ENCODE peak calls at places on chromosomes 3 and 15, in seven cellular contexts. One of them, this sample, is unnamed.

GRCh38 chr3:35224571-35225280 is 414.6 kb upstream of the ARPP21 start:
- DNase-seq in stomach: no peak
- DNase-seq in suprapubic skin: no peak
- DNase-seq in endothelial cell: no peak
- DNase-seq in testis: no peak
- DNase-seq in AG04450: no peak
- DNase-seq in cardiac fibroblast: no peak
- DNase-seq in this sample: no peak

GRCh38 chr15:47566610-47567009 is 150.7 kb upstream of the SEMA6D start:
- DNase-seq in AG04450: no peak
- DNase-seq in suprapubic skin: no peak
- DNase-seq in testis: no peak
- DNase-seq in endothelial cell: no peak
- DNase-seq in stomach: no peak
- DNase-seq in cardiac fibroblast: no peak
- DNase-seq in this sample: no peak

GRCh38 chr15:89243046-89243690 is 611 bp upstream of the FANCI start:
- DNase-seq in suprapubic skin: no peak
- DNase-seq in cardiac fibroblast: peak; percentile 53
- DNase-seq in endothelial cell: no peak
- DNase-seq in AG04450: no peak
- DNase-seq in stomach: no peak
- DNase-seq in testis: no peak
- DNase-seq in this sample: no peak

GRCh38 chr3:48614044-48614443 is 4.6 kb upstream of the UQCRC1 start:
- DNase-seq in suprapubic skin: no peak
- DNase-seq in AG04450: peak; percentile 48
- DNase-seq in endothelial cell: no peak
- DNase-seq in cardiac fibroblast: peak; percentile 74
- DNase-seq in stomach: no peak
- DNase-seq in testis: no peak
- DNase-seq in this sample: no peak

GRCh38 chr3:46617941-46618340 is 5.6 kb downstream of the FAM240A start:
- DNase-seq in testis: no peak
- DNase-seq in endothelial cell: no peak
- DNase-seq in cardiac fibroblast: no peak
- DNase-seq in stomach: no peak
- DNase-seq in AG04450: no peak
- DNase-seq in suprapubic skin: no peak
- DNase-seq in this sample: peak; percentile 80

GRCh38 chr3:175002732-175003143 is 143.6 kb downstream of the NAALADL2 start:
- DNase-seq in cardiac fibroblast: peak; percentile 68
- DNase-seq in AG04450: peak; percentile 96
- DNase-seq in testis: no peak
- DNase-seq in stomach: no peak
- DNase-seq in endothelial cell: no peak
- DNase-seq in suprapubic skin: no peak
- DNase-seq in this sample: no peak

GRCh38 chr3:172808969-172809546 is 58.5 kb downstream of the ECT2 start:
- DNase-seq in testis: no peak
- DNase-seq in suprapubic skin: no peak
- DNase-seq in AG04450: peak; percentile 10
- DNase-seq in stomach: no peak
- DNase-seq in cardiac fibroblast: peak; percentile 78
- DNase-seq in endothelial cell: no peak
- DNase-seq in this sample: no peak

GRCh38 chr15:93028632-93029612 is 60.1 kb downstream of the RGMA start:
- DNase-seq in testis: peak; percentile 72
- DNase-seq in endothelial cell: no peak
- DNase-seq in suprapubic skin: peak; percentile 94
- DNase-seq in stomach: peak; percentile 88
- DNase-seq in AG04450: peak; percentile 77
- DNase-seq in cardiac fibroblast: peak; percentile 98
- DNase-seq in this sample: peak; percentile 75

GRCh38 chr3:128426128-128426921 is 40.4 kb downstream of the DNAJB8 start:
- DNase-seq in AG04450: no peak
- DNase-seq in suprapubic skin: no peak
- DNase-seq in testis: peak; percentile 41
- DNase-seq in stomach: peak; percentile 61
- DNase-seq in cardiac fibroblast: peak; percentile 27
- DNase-seq in endothelial cell: peak; percentile 84
- DNase-seq in this sample: no peak

GRCh38 chr3:191627064-191627463 is 166.1 kb downstream of the PYDC2 start:
- DNase-seq in cardiac fibroblast: no peak
- DNase-seq in suprapubic skin: no peak
- DNase-seq in AG04450: no peak
- DNase-seq in stomach: no peak
- DNase-seq in endothelial cell: no peak
- DNase-seq in testis: no peak
- DNase-seq in this sample: no peak

GRCh38 chr3:171061749-171062148 is 35.2 kb upstream of the SLC2A2 start:
- DNase-seq in stomach: no peak
- DNase-seq in AG04450: no peak
- DNase-seq in testis: no peak
- DNase-seq in endothelial cell: no peak
- DNase-seq in suprapubic skin: no peak
- DNase-seq in cardiac fibroblast: no peak
- DNase-seq in this sample: no peak

GRCh38 chr3:39250116-39250747 is 29.6 kb downstream of the CX3CR1 start:
- DNase-seq in endothelial cell: no peak
- DNase-seq in suprapubic skin: no peak
- DNase-seq in stomach: no peak
- DNase-seq in cardiac fibroblast: peak; percentile 2
- DNase-seq in AG04450: no peak
- DNase-seq in testis: no peak
- DNase-seq in this sample: peak; percentile 27

GRCh38 chr3:84165278-84165677 is 793.5 kb upstream of the CADM2 start:
- DNase-seq in endothelial cell: no peak
- DNase-seq in AG04450: no peak
- DNase-seq in stomach: no peak
- DNase-seq in cardiac fibroblast: no peak
- DNase-seq in testis: no peak
- DNase-seq in suprapubic skin: no peak
- DNase-seq in this sample: no peak

GRCh38 chr15:92878593-92879053 is 21.5 kb upstream of the CHD2 start:
- DNase-seq in AG04450: no peak
- DNase-seq in suprapubic skin: no peak
- DNase-seq in testis: peak; percentile 40
- DNase-seq in endothelial cell: no peak
- DNase-seq in cardiac fibroblast: no peak
- DNase-seq in stomach: no peak
- DNase-seq in this sample: no peak

GRCh38 chr15:30924353-30924752 is 20.6 kb downstream of the FAN1 start:
- DNase-seq in suprapubic skin: no peak
- DNase-seq in AG04450: peak; percentile 29
- DNase-seq in cardiac fibroblast: peak; percentile 49
- DNase-seq in testis: no peak
- DNase-seq in stomach: no peak
- DNase-seq in endothelial cell: no peak
- DNase-seq in this sample: no peak

GRCh38 chr3:188000361-188000861 is 153.5 kb upstream of the LPP start:
- DNase-seq in AG04450: no peak
- DNase-seq in endothelial cell: no peak
- DNase-seq in stomach: peak; percentile 44
- DNase-seq in cardiac fibroblast: no peak
- DNase-seq in suprapubic skin: no peak
- DNase-seq in testis: no peak
- DNase-seq in this sample: no peak

GRCh38 chr3:98705212-98705611 is 57.9 kb upstream of the ST3GAL6 start:
- DNase-seq in cardiac fibroblast: no peak
- DNase-seq in testis: no peak
- DNase-seq in endothelial cell: no peak
- DNase-seq in suprapubic skin: no peak
- DNase-seq in stomach: no peak
- DNase-seq in AG04450: peak; percentile 24
- DNase-seq in this sample: no peak

GRCh38 chr3:13479332-13479581 is 849 bp upstream of the HDAC11 start:
- DNase-seq in AG04450: no peak
- DNase-seq in testis: peak; percentile 52
- DNase-seq in cardiac fibroblast: peak; percentile 41
- DNase-seq in stomach: peak; percentile 52
- DNase-seq in endothelial cell: no peak
- DNase-seq in suprapubic skin: no peak
- DNase-seq in this sample: no peak

GRCh38 chr3:153927107-153927506 is 194.1 kb upstream of the ARHGEF26 start:
- DNase-seq in testis: peak; percentile 17
- DNase-seq in endothelial cell: no peak
- DNase-seq in suprapubic skin: no peak
- DNase-seq in stomach: no peak
- DNase-seq in cardiac fibroblast: peak; percentile 85
- DNase-seq in AG04450: peak; percentile 16
- DNase-seq in this sample: no peak

GRCh38 chr15:41650806-41651205 is 9.4 kb upstream of the MGA start:
- DNase-seq in suprapubic skin: no peak
- DNase-seq in cardiac fibroblast: no peak
- DNase-seq in stomach: no peak
- DNase-seq in AG04450: no peak
- DNase-seq in endothelial cell: no peak
- DNase-seq in testis: no peak
- DNase-seq in this sample: no peak

GRCh38 chr3:82030932-82031331 is 269.5 kb upstream of the GBE1 start:
- DNase-seq in endothelial cell: no peak
- DNase-seq in cardiac fibroblast: no peak
- DNase-seq in AG04450: no peak
- DNase-seq in testis: peak; percentile 81
- DNase-seq in suprapubic skin: no peak
- DNase-seq in stomach: no peak
- DNase-seq in this sample: no peak

GRCh38 chr15:40266828-40267304 is 16.0 kb downstream of the ANKRD63 start:
- DNase-seq in endothelial cell: no peak
- DNase-seq in AG04450: peak; percentile 57
- DNase-seq in cardiac fibroblast: peak; percentile 96
- DNase-seq in testis: no peak
- DNase-seq in suprapubic skin: no peak
- DNase-seq in stomach: peak; percentile 57
- DNase-seq in this sample: no peak

DNA sequence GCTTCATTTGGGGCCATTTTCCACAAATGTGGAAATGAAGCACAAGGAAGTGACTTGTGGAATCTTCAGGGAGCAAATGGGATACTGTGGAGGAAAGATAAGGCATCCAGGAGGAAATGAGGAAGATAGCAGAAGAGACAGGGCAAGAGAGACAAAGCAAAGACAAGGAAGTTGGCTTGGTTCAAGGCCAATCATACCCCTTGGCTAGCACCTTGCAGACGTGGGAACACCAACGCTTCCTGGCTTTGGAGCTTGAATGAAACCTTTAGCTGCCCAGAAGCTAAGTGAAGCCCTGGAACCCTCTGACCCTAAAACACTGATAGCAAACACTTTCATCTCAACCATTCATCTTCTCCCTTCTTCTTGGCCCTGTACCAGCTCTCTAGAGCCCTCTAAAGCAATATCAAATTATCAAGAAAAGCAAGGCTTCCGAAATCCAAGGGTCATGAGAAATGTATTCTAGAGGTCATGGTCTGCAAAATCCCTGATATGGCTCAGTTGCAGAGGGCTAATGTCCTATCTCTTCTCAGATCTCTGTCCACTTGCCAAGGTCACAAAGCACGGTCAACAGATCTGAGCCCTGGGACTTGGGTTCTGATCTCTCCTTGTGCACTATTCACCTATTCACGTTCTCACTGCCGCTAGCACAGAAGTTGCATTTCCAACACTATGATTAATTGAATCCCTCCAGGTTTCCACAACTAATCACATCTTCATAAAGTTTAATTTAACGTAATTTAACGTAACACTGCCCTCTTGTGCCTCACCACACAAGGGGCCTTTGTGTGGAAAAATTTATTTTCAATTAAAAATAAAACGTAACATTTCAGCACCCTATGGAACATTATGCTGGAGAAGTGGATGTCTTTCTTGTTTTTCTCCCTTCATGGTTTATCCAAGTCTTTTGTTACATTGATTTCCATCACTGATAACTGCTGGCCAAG is 557.6 kb upstream of the ADAMTS9 start:
- DNase-seq in stomach: no peak
- DNase-seq in AG04450: no peak
- DNase-seq in cardiac fibroblast: peak; percentile 52
- DNase-seq in endothelial cell: no peak
- DNase-seq in testis: no peak
- DNase-seq in suprapubic skin: no peak
- DNase-seq in this sample: no peak
- TF ChIP-seq CTCF in stomach: peak; percentile 20
- TF ChIP-seq CTCF in AG04450: peak; percentile 23
- TF ChIP-seq CTCF in cardiac fibroblast: peak; percentile 34
- TF ChIP-seq CTCF in endothelial cell: peak; percentile 36
- TF ChIP-seq CTCF in testis: peak; percentile 40
- TF ChIP-seq CTCF in suprapubic skin: peak; percentile 26
- TF ChIP-seq CTCF in this sample: peak; percentile 45

GRCh38 chr3:185280572-185281365 is 26.9 kb upstream of the EHHADH start:
- DNase-seq in suprapubic skin: no peak
- DNase-seq in testis: no peak
- DNase-seq in endothelial cell: no peak
- DNase-seq in stomach: no peak
- DNase-seq in cardiac fibroblast: peak; percentile 71
- DNase-seq in AG04450: peak; percentile 24
- DNase-seq in this sample: no peak
- TF ChIP-seq CTCF in suprapubic skin: peak; percentile 32
- TF ChIP-seq CTCF in testis: peak; percentile 48
- TF ChIP-seq CTCF in endothelial cell: peak; percentile 78
- TF ChIP-seq CTCF in stomach: peak; percentile 54
- TF ChIP-seq CTCF in cardiac fibroblast: peak; percentile 70
- TF ChIP-seq CTCF in AG04450: peak; percentile 71
- TF ChIP-seq CTCF in this sample: peak; percentile 59

GRCh38 chr15:24832282-24832681 is 122.5 kb upstream of the SNRPN start:
- DNase-seq in cardiac fibroblast: no peak
- DNase-seq in testis: no peak
- DNase-seq in stomach: no peak
- DNase-seq in endothelial cell: no peak
- DNase-seq in AG04450: no peak
- DNase-seq in suprapubic skin: no peak
- DNase-seq in this sample: no peak

GRCh38 chr15:24835301-24835700 is 119.5 kb upstream of the SNRPN start:
- DNase-seq in stomach: no peak
- DNase-seq in AG04450: no peak
- DNase-seq in cardiac fibroblast: no peak
- DNase-seq in endothelial cell: no peak
- DNase-seq in suprapubic skin: no peak
- DNase-seq in testis: no peak
- DNase-seq in this sample: no peak
- TF ChIP-seq CTCF in stomach: no peak
- TF ChIP-seq CTCF in AG04450: peak; percentile 23
- TF ChIP-seq CTCF in cardiac fibroblast: no peak
- TF ChIP-seq CTCF in endothelial cell: no peak
- TF ChIP-seq CTCF in suprapubic skin: no peak
- TF ChIP-seq CTCF in testis: no peak
- TF ChIP-seq CTCF in this sample: no peak

DNA sequence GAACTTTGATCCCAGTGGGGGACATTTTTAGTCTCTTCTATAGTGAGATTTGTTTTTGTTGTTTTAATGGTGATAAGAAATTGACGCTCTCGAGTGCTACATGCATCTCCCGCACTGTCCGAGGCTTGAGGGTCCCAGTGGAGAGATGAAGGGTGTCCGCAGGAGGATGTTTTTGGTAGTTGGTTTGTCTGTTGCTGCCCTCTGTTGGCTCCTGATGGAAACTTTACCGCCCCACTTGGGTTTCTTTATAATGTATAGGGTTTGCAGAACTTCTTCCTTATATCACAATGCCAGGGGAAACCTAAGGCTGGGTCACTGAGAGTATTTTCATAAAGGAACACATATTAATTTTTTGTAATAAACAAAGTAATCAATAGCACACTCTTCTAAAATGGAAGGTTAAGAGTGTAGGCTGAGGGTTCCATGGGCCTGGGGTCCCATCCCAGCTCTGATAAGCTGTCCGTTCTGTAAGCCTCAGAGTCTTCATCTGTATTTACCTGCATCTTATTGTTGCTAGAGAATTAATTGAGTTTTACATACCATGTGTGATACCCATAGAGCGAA is 185.3 kb upstream of the FEZF2 start:
- DNase-seq in testis: peak; percentile 16
- DNase-seq in cardiac fibroblast: peak; percentile 39
- DNase-seq in stomach: no peak
- DNase-seq in endothelial cell: peak; percentile 49
- DNase-seq in suprapubic skin: no peak
- DNase-seq in AG04450: no peak
- DNase-seq in this sample: no peak
- TF ChIP-seq CTCF in testis: peak; percentile 19
- TF ChIP-seq CTCF in cardiac fibroblast: peak; percentile 64
- TF ChIP-seq CTCF in stomach: no peak
- TF ChIP-seq CTCF in endothelial cell: peak; percentile 60
- TF ChIP-seq CTCF in suprapubic skin: peak; percentile 22
- TF ChIP-seq CTCF in AG04450: peak; percentile 68
- TF ChIP-seq CTCF in this sample: peak; percentile 67

This sample was measured in osteocyte.